ENCODE peak calls at places on chromosomes 2 and 18, in eight cellular contexts. R is mammary epithelial cell, Z is keratinocyte, A is breast epithelium, F is endothelial cell of umbilical vein, H is gastrocnemius medialis, L is sigmoid colon, E is psoas muscle. K is an unnamed sample. For H3K4me1, the result is how much of the 10 kb centered on the place peaks cover.

GRCh38 chr2:150606380-150607060 is 119.1 kb upstream of the RND3 start:
- DNase-seq in H (no peak), A (no peak), F (no peak), L (no peak), E (no peak), Z (no peak), R (no peak), K (no peak)

GRCh38 chr2:132795220-132795619 is 125.2 kb upstream of the LYPD1 start:
- DNase-seq in H (no peak), A (no peak), Z (no peak), F (no peak), L (no peak), E (no peak), R (no peak), K (no peak)

GRCh38 chr18:72692086-72692485 is 147.9 kb upstream of the CBLN2 start:
- DNase-seq in R (no peak), H (no peak), Z (no peak), E (no peak), A (no peak), L (no peak), F (no peak), K (peak)

GRCh38 chr2:150878347-150878746 is 383.3 kb downstream of the RBM43 start:
- DNase-seq in H (no peak), F (no peak), Z (no peak), E (no peak), A (no peak), R (peak), L (no peak), K (no peak)

GRCh38 chr18:52409732-52410131 is 69.7 kb downstream of the DCC start:
- DNase-seq in L (no peak), A (no peak), E (no peak), H (no peak), R (peak), F (no peak), Z (no peak), K (peak)

GRCh38 chr2:215553946-215554345 is 118.1 kb upstream of the FN1 start:
- DNase-seq in F (no peak), A (no peak), Z (no peak), R (no peak), E (no peak), H (no peak), L (no peak), K (no peak)

GRCh38 chr2:43631918-43632317 is 5.1 kb upstream of the PLEKHH2 start:
- DNase-seq in L (no peak), Z (no peak), E (no peak), H (no peak), F (no peak), A (no peak), R (no peak), K (no peak)

GRCh38 chr2:24917086-24917485 is 3.0 kb downstream of the ADCY3 start:
- DNase-seq in E (no peak), Z (no peak), L (no peak), R (no peak), H (no peak), F (no peak), A (no peak), K (no peak)

GRCh38 chr2:44772131-44772530 is 169.4 kb upstream of the SIX3 start:
- DNase-seq in F (no peak), H (no peak), L (no peak), R (no peak), E (no peak), A (no peak), Z (no peak), K (no peak)

GRCh38 chr18:74499633-74500032 is 3.5 kb downstream of the CNDP2 start:
- DNase-seq in F (no peak), Z (peak), H (no peak), L (peak), E (peak), R (peak), A (peak), K (peak)

GRCh38 chr2:95353613-95354468 is 48.7 kb upstream of the FAHD2A start:
- DNase-seq in Z (no peak), E (no peak), F (no peak), A (no peak), L (peak), H (no peak), R (no peak), K (peak)

GRCh38 chr2:16852651-16853050 is 187.0 kb upstream of the CYRIA start:
- DNase-seq in A (no peak), L (no peak), R (peak), Z (no peak), E (no peak), H (no peak), F (no peak), K (no peak)

GRCh38 chr2:168201211-168201610 is 46.2 kb downstream of the STK39 start:
- DNase-seq in R (no peak), L (no peak), A (no peak), F (no peak), E (no peak), H (no peak), Z (no peak), K (no peak)

GRCh38 chr2:229429529-229430067 is 158.5 kb upstream of the PID1 start:
- DNase-seq in H (no peak), R (no peak), F (no peak), A (no peak), E (no peak), Z (no peak), L (no peak), K (no peak)

GRCh38 chr2:106277426-106277825 is 83.3 kb upstream of the UXS1 start:
- DNase-seq in R (no peak), L (no peak), H (no peak), Z (no peak), E (no peak), A (no peak), F (no peak), K (no peak)

GRCh38 chr2:12807907-12808810 is 91.4 kb downstream of the TRIB2 start:
- DNase-seq in Z (no peak), L (no peak), H (no peak), E (no peak), R (no peak), A (no peak), F (peak), K (no peak)

GRCh38 chr2:150484006-150484405 is 3.5 kb downstream of the RND3 start:
- DNase-seq in Z (peak), H (no peak), E (no peak), F (peak), R (peak), A (no peak), L (no peak), K (no peak)

GRCh38 chr2:189179607-189179979 is at the start of gene COL5A2:
- DNase-seq in Z (no peak), F (peak), L (peak), E (peak), H (peak), R (peak), A (peak), K (peak)

GRCh38 chr18:37179384-37179783 is 350.5 kb downstream of the KIAA1328 start:
- DNase-seq in L (no peak), A (no peak), E (no peak), Z (no peak), H (no peak), R (no peak), F (no peak), K (no peak)

GRCh38 chr18:75247041-75247551 is 36.5 kb downstream of the TSHZ1 start:
- DNase-seq in F (no peak), R (peak), E (no peak), Z (no peak), L (no peak), A (no peak), H (no peak), K (no peak)

GRCh38 chr18:58046087-58046793 is 2.2 kb downstream of the NEDD4L start:
- DNase-seq in Z (no peak), R (no peak), F (no peak), H (no peak), L (no peak), A (no peak), E (no peak), K (peak)

GRCh38 chr2:175030380-175031271 is 25.4 kb upstream of the CHN1 start:
- DNase-seq in A (no peak), H (no peak), R (peak), L (no peak), F (peak), Z (no peak), E (no peak), K (peak)

GRCh38 chr18:78884502-78884901 is 95.1 kb upstream of the SALL3 start:
- DNase-seq in L (no peak), H (no peak), E (no peak), F (no peak), R (no peak), A (no peak), Z (no peak), K (peak)

GRCh38 chr2:9286553-9287399 is 80.2 kb downstream of the ASAP2 start:
- DNase-seq in F (peak), A (no peak), H (no peak), E (no peak), L (no peak), Z (no peak), R (peak), K (no peak)

GRCh38 chr2:9166579-9167392 is 39.8 kb upstream of the ASAP2 start:
- DNase-seq in R (no peak), H (no peak), E (no peak), F (no peak), L (no peak), Z (no peak), A (no peak), K (no peak)

GRCh38 chr2:230203110-230203676 is 16.6 kb downstream of the SP110 start:
- DNase-seq in A (no peak), H (no peak), R (no peak), F (no peak), E (no peak), L (no peak), Z (no peak), K (no peak)

GRCh38 chr2:88464166-88464565 is 11.7 kb upstream of the FOXI3 start:
- DNase-seq in A (no peak), E (no peak), L (no peak), H (no peak), Z (no peak), R (no peak), F (no peak), K (no peak)

GRCh38 chr2:210225461-210225798 is 183 bp upstream of the ACADL start:
- DNase-seq in H (no peak), L (no peak), R (no peak), Z (no peak), E (no peak), F (peak), A (no peak), K (no peak)

GRCh38 chr2:151138507-151138906 is 123.2 kb downstream of the RBM43 start:
- DNase-seq in A (no peak), H (no peak), L (no peak), E (no peak), R (no peak), Z (no peak), F (no peak), K (no peak)

GRCh38 chr2:202408546-202409140 is 32.5 kb downstream of the BMPR2 start:
- DNase-seq in A (no peak), F (peak), R (peak), L (no peak), Z (no peak), H (no peak), E (no peak), K (no peak)

GRCh38 chr18:10748641-10749040 is 222.8 kb downstream of the NAPG start:
- DNase-seq in E (no peak), R (no peak), A (no peak), H (no peak), F (no peak), L (no peak), Z (no peak), K (no peak)

GRCh38 chr2:217429981-217430500 is 570.2 kb upstream of the TNP1 start:
- DNase-seq in E (no peak), R (peak), F (no peak), Z (no peak), L (no peak), A (no peak), H (no peak), K (no peak)

GRCh38 chr18:51988277-51988676 is 351.7 kb upstream of the DCC start:
- DNase-seq in Z (no peak), E (no peak), H (no peak), L (no peak), R (no peak), F (no peak), A (no peak), K (no peak)

GRCh38 chr2:74205586-74205985 is 7.2 kb downstream of the MTHFD2 start:
- DNase-seq in R (peak), H (no peak), A (peak), L (no peak), E (no peak), F (no peak), Z (no peak), K (peak)

GRCh38 chr2:173034143-173034542 is 41.5 kb upstream of the MAP3K20 start:
- DNase-seq in F (no peak), A (no peak), L (no peak), Z (no peak), R (no peak), E (no peak), H (no peak), K (no peak)

GRCh38 chr2:34848132-34848531 is 1249.0 kb upstream of the FAM98A start:
- DNase-seq in F (no peak), R (no peak), H (no peak), L (no peak), E (no peak), A (no peak), Z (no peak), K (no peak)

GRCh38 chr18:3151379-3152264 is 68.1 kb downstream of the MYOM1 start:
- DNase-seq in H (no peak), R (no peak), F (peak), E (no peak), A (no peak), L (no peak), Z (no peak), K (no peak)

GRCh38 chr2:108417254-108417653 is 31.8 kb upstream of the GCC2 start:
- DNase-seq in L (no peak), A (no peak), F (peak), R (no peak), Z (no peak), H (no peak), E (no peak), K (peak)

GRCh38 chr2:207681431-207681830 is 30.0 kb upstream of the CCNYL1 start:
- DNase-seq in E (no peak), F (no peak), R (no peak), A (no peak), H (no peak), Z (no peak), L (no peak), K (peak)

GRCh38 chr18:13379930-13380665 is 161.5 kb downstream of the LDLRAD4 start:
- DNase-seq in H (no peak), F (peak), A (no peak), R (no peak), E (no peak), L (peak), Z (no peak), K (peak)

GRCh38 chr18:13382683-13382989 is 164.1 kb downstream of the LDLRAD4 start:
- DNase-seq in E (no peak), Z (no peak), H (no peak), F (no peak), A (no peak), R (no peak), L (no peak), K (peak)

GRCh38 chr18:13380671-13381070 is 162.1 kb downstream of the LDLRAD4 start:
- DNase-seq in Z (no peak), R (no peak), L (no peak), H (no peak), F (no peak), A (no peak), E (no peak), K (no peak)

GRCh38 chr18:13381907-13382682 is 163.5 kb downstream of the LDLRAD4 start:
- DNase-seq in H (peak), F (peak), A (peak), R (no peak), L (peak), Z (no peak), E (peak), K (no peak)

GRCh38 chr18:13381331-13381730 is 162.8 kb downstream of the LDLRAD4 start:
- DNase-seq in A (no peak), L (peak), F (no peak), R (no peak), E (no peak), H (no peak), Z (no peak), K (no peak)
- H3K4me1 ChIP-seq in A (under half), L (under half), F (under half), R (under half), E (half or more), H (under half), Z (under half), K (under half)

DNA sequence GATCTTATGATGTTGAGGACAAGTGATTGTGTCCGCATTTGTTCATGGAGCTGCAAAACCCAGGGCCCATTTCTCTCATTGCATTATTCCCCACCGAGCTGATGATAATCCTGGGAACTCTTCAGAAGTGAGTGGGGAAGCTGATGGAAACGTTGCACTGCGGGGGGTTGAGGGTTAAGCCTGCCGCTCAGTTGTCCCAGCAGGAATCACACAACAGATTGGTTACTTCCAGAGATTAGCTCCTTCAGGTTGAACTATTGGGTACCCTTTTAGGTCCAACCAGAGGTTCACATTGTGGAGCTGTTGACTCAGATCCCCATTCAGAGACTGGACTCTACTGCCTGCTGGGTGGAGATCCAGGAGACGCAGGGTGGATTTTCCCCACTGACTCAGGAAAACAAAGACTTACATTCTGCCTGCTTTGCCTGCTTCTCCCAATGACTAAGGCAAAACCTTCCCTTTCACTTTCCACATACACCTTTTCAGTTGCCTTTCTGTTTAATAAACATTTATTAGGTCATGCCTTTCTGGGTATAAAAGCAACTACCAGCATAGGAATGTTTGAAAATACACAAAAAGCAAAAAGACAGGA is 286.4 kb downstream of the TXNL1 start:
- DNase-seq in F (no peak), E (no peak), A (no peak), R (peak), L (no peak), Z (no peak), H (no peak), K (peak)
- H3K27ac ChIP-seq in F (no peak), E (no peak), A (no peak), R (no peak), L (no peak), Z (no peak), H (no peak), K (no peak)

DNA sequence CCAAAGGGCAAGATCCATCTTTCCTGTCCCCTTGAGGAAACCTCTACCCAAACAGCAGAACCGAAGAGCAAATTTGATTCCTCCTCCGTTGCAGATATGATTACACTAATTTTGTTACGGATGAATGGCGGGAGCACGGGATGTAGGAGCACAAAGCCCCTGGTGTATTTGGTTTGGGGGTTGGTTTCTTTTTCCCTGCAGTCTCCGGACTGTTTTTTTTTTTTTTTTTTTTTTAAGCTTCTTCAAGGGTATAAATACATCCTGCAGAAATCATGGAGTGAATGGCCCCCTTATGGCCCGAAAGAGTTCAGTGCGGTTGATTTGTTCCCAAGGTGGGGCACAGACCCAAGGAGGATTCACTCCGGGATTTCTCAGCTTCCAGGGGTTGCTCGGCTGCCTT is 135.3 kb upstream of the SH3BP4 start:
- DNase-seq in H (no peak), L (no peak), A (no peak), E (no peak), F (no peak), Z (no peak), R (no peak), K (no peak)
- TF ChIP-seq CTCF in H (no peak), L (no peak), A (no peak), E (no peak), F (no peak), Z (no peak), R (no peak), K (no peak)

GRCh38 chr18:59662008-59662701 is 35.1 kb downstream of the CCBE1 start:
- DNase-seq in L (no peak), Z (peak), H (no peak), A (no peak), R (peak), E (no peak), F (no peak), K (no peak)
- H3K4me1 ChIP-seq in L (half or more), Z (half or more), H (under half), A (under half), R (under half), E (under half), F (under half), K (under half)

GRCh38 chr18:9643549-9643948 is 29.2 kb upstream of the PPP4R1 start:
- DNase-seq in H (no peak), R (peak), E (no peak), A (peak), L (no peak), Z (peak), F (peak), K (peak)
- H3K27ac ChIP-seq in H (no peak), R (peak), E (no peak), A (peak), L (no peak), Z (peak), F (peak), K (peak)

DNA sequence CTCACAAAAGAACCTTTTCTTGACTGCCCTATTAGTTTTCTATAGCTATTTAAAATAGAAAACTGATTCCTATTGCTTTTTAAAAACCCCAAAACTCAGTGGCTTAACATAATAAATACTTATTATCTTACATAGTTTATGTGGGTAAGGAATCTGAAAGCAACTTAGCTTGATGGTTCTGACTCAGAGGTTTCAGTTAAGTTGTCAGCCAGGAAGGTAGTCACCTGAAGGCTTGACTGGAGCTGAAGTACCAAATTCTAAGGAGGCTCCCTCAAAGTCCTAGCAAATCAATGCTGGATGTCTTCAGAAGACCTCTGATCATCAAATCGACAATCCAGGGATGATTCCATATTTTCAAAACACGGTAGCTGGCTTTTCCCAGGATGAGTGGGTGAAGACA is 546.6 kb upstream of the CDH2 start:
- DNase-seq in R (peak), L (no peak), A (no peak), F (no peak), H (no peak), Z (no peak), E (no peak), K (no peak)
- TF ChIP-seq CTCF in R (no peak), L (no peak), A (no peak), F (no peak), H (no peak), Z (no peak), E (no peak), K (no peak)

K was measured in endodermal cell.